ENCODE peak calls at places on chromosomes 11 and 22, in five cellular contexts. One of them, this sample, is unnamed.

GRCh38 chr11:69981119-69981770 is 96.9 kb upstream of the ANO1 start:
- DNase-seq in A549: no peak
- DNase-seq in NCI-H1092 treated with DMSO at 0.1 percent for 48 hours: peak
- DNase-seq in activated CD4-positive, alpha-beta T cell treated with anti-CD3 and anti-CD28 coated beads, Interleukin-2, amount 50 U/mL, for 1 hour: no peak
- DNase-seq in brain microvascular endothelial cell: no peak
- DNase-seq in this sample: no peak

GRCh38 chr11:79413258-79413657 is 27.6 kb downstream of the TENM4 start:
- DNase-seq in A549: no peak
- DNase-seq in NCI-H1092 treated with DMSO at 0.1 percent for 48 hours: peak
- DNase-seq in activated CD4-positive, alpha-beta T cell treated with anti-CD3 and anti-CD28 coated beads, Interleukin-2, amount 50 U/mL, for 1 hour: no peak
- DNase-seq in brain microvascular endothelial cell: peak
- DNase-seq in this sample: no peak

GRCh38 chr22:33658775-33659174 is 261.5 kb downstream of the LARGE1 start:
- DNase-seq in A549: no peak
- DNase-seq in NCI-H1092 treated with DMSO at 0.1 percent for 48 hours: no peak
- DNase-seq in activated CD4-positive, alpha-beta T cell treated with anti-CD3 and anti-CD28 coated beads, Interleukin-2, amount 50 U/mL, for 1 hour: no peak
- DNase-seq in brain microvascular endothelial cell: peak
- DNase-seq in this sample: no peak

GRCh38 chr22:37485006-37485713 is 1.0 kb downstream of the MFNG start:
- DNase-seq in A549: no peak
- DNase-seq in NCI-H1092 treated with DMSO at 0.1 percent for 48 hours: no peak
- DNase-seq in activated CD4-positive, alpha-beta T cell treated with anti-CD3 and anti-CD28 coated beads, Interleukin-2, amount 50 U/mL, for 1 hour: peak
- DNase-seq in brain microvascular endothelial cell: no peak
- DNase-seq in this sample: no peak

GRCh38 chr11:124793466-124794278 is 6.5 kb downstream of the MSANTD2 start:
- DNase-seq in A549: peak
- DNase-seq in NCI-H1092 treated with DMSO at 0.1 percent for 48 hours: peak
- DNase-seq in activated CD4-positive, alpha-beta T cell treated with anti-CD3 and anti-CD28 coated beads, Interleukin-2, amount 50 U/mL, for 1 hour: no peak
- DNase-seq in brain microvascular endothelial cell: no peak
- DNase-seq in this sample: no peak

GRCh38 chr11:117888140-117888561 is 11.7 kb upstream of the FXYD6 start:
- DNase-seq in A549: no peak
- DNase-seq in NCI-H1092 treated with DMSO at 0.1 percent for 48 hours: no peak
- DNase-seq in activated CD4-positive, alpha-beta T cell treated with anti-CD3 and anti-CD28 coated beads, Interleukin-2, amount 50 U/mL, for 1 hour: no peak
- DNase-seq in brain microvascular endothelial cell: no peak
- DNase-seq in this sample: no peak

GRCh38 chr22:39607093-39607492 is 36.5 kb downstream of the CACNA1I start:
- DNase-seq in A549: no peak
- DNase-seq in NCI-H1092 treated with DMSO at 0.1 percent for 48 hours: no peak
- DNase-seq in activated CD4-positive, alpha-beta T cell treated with anti-CD3 and anti-CD28 coated beads, Interleukin-2, amount 50 U/mL, for 1 hour: no peak
- DNase-seq in brain microvascular endothelial cell: no peak
- DNase-seq in this sample: no peak

GRCh38 chr22:19169947-19170318 is 8.6 kb downstream of the SLC25A1 start:
- DNase-seq in A549: no peak
- DNase-seq in NCI-H1092 treated with DMSO at 0.1 percent for 48 hours: no peak
- DNase-seq in activated CD4-positive, alpha-beta T cell treated with anti-CD3 and anti-CD28 coated beads, Interleukin-2, amount 50 U/mL, for 1 hour: no peak
- DNase-seq in brain microvascular endothelial cell: no peak
- DNase-seq in this sample: no peak

GRCh38 chr11:116916052-116916451 is 78.6 kb upstream of the APOA1 start:
- DNase-seq in A549: no peak
- DNase-seq in NCI-H1092 treated with DMSO at 0.1 percent for 48 hours: no peak
- DNase-seq in activated CD4-positive, alpha-beta T cell treated with anti-CD3 and anti-CD28 coated beads, Interleukin-2, amount 50 U/mL, for 1 hour: no peak
- DNase-seq in brain microvascular endothelial cell: no peak
- DNase-seq in this sample: no peak

This sample was measured in esophagus squamous epithelium.